ENCODE peak calls at places on chromosomes 3 and 15, in eight cellular contexts. H is right atrium auricular region; U is heart right ventricle; W is tibial artery; B is CD8-positive, alpha-beta memory T cell; V is body of pancreas; Q is CD8-positive, alpha-beta T cell; A is heart left ventricle. D is an unnamed sample. For H3K36me3, the result is how much of the 10 kb centered on the place peaks cover.

GRCh38 chr15:65323071-65323511 is 18.6 kb downstream of the RNU5B-1 start:
- DNase-seq in H (no peak), U (peak), W (no peak), B (no peak), V (peak), Q (no peak), A (peak), D (peak)

GRCh38 chr15:68733666-68734065 is 87.0 kb downstream of the ANP32A start:
- DNase-seq in H (no peak), U (no peak), W (no peak), B (no peak), V (no peak), Q (no peak), A (no peak), D (no peak)

GRCh38 chr15:75129788-75130187 is 71.9 kb upstream of the C15orf39 start:
- DNase-seq in H (no peak), U (no peak), W (no peak), B (no peak), V (no peak), Q (no peak), A (no peak), D (no peak)

GRCh38 chr15:57384816-57385215 is 8.5 kb downstream of the CGNL1 start:
- DNase-seq in H (no peak), U (no peak), W (no peak), B (no peak), V (no peak), Q (no peak), A (no peak), D (no peak)

GRCh38 chr15:77747175-77748077 is 114.7 kb upstream of the LINGO1 start:
- DNase-seq in H (no peak), U (no peak), W (no peak), B (no peak), V (no peak), Q (no peak), A (no peak), D (no peak)

GRCh38 chr15:60573936-60574335 is 95.0 kb upstream of the ICE2 start:
- DNase-seq in H (no peak), U (no peak), W (no peak), B (peak), V (no peak), Q (peak), A (no peak), D (no peak)

GRCh38 chr3:44208086-44208485 is 33.6 kb upstream of the TOPAZ1 start:
- DNase-seq in H (no peak), U (no peak), W (no peak), B (no peak), V (no peak), Q (no peak), A (no peak), D (no peak)

GRCh38 chr3:184186184-184186901 is at the start of gene ABCF3:
- DNase-seq in H (peak), U (peak), W (no peak), B (no peak), V (peak), Q (no peak), A (peak), D (no peak)

GRCh38 chr3:116199063-116199462 is 246.2 kb downstream of the LSAMP start:
- DNase-seq in H (no peak), U (no peak), W (no peak), B (no peak), V (no peak), Q (no peak), A (no peak), D (no peak)

GRCh38 chr15:68816795-68817303 is 3.8 kb downstream of the ANP32A start:
- DNase-seq in H (no peak), U (no peak), W (no peak), B (no peak), V (peak), Q (no peak), A (no peak), D (peak)

GRCh38 chr15:77030042-77030927 is 35.4 kb downstream of the PSTPIP1 start:
- DNase-seq in H (no peak), U (no peak), W (no peak), B (no peak), V (peak), Q (no peak), A (peak), D (no peak)

GRCh38 chr15:66027268-66027806 is 158.0 kb downstream of the RAB11A start:
- DNase-seq in H (no peak), U (no peak), W (no peak), B (no peak), V (no peak), Q (no peak), A (no peak), D (no peak)

GRCh38 chr3:31539275-31539674 is 6.5 kb downstream of the STT3B start:
- DNase-seq in H (no peak), U (no peak), W (no peak), B (no peak), V (no peak), Q (no peak), A (no peak), D (no peak)
- H3K36me3 ChIP-seq in H (under half), U (under half), W (under half), B (under half), V (under half), Q (under half), A (under half), D (under half)

DNA sequence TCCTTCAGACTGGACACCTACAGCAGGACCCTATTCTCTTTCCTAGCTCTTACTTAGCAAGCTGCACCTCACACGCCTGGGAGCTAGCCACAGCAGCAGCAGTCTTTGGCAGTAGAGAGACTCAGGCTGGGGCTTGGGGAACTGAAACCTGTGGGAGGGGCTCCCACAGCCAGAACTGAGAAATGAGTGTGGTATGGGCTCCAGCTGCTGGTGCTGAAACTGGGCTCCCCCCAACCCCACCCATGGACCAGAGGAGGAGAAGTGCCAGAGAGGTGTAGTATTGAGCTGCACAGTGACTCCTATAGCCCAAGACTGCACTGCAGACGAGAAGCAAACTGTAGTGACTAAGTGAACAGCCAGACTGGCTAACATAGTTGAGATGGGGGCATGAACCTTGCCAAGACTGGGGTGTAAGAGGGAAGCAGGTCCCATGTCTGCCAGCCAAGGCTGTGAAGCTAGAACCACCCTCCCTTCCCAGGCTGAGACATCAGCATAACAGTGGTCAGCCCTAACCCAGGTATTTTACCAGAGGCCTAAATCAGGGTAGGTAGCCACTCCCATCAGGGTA is 62.5 kb downstream of the MYO5A start:
- DNase-seq in H (no peak), U (peak), W (peak), B (no peak), V (peak), Q (no peak), A (peak), D (peak)
- H3K4me3 ChIP-seq in H (no peak), U (no peak), W (no peak), B (no peak), V (no peak), Q (no peak), A (no peak), D (no peak)

DNA sequence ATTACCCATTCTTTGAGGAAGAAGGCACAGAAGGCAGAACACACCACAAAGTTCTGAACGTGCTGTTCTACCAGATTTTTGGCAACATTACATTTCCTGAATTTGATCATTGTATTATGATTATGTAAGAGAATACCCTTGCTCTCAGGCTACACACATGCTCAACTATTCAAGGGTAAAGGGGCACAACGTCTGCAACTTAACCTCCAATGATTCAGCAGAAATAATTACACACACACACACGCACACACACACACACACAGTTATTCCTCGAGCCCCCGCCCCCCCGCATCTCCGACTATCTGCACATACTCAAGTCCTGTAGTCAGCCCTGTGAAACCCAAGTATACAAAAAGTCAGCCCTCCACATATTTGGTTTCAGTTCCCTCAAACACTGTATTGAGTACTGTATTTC is 26.8 kb downstream of the RPN1 start:
- DNase-seq in H (no peak), U (no peak), W (peak), B (no peak), V (peak), Q (no peak), A (no peak), D (no peak)
- H3K36me3 ChIP-seq in H (half or more), U (under half), W (half or more), B (half or more), V (under half), Q (half or more), A (half or more), D (half or more)

DNA sequence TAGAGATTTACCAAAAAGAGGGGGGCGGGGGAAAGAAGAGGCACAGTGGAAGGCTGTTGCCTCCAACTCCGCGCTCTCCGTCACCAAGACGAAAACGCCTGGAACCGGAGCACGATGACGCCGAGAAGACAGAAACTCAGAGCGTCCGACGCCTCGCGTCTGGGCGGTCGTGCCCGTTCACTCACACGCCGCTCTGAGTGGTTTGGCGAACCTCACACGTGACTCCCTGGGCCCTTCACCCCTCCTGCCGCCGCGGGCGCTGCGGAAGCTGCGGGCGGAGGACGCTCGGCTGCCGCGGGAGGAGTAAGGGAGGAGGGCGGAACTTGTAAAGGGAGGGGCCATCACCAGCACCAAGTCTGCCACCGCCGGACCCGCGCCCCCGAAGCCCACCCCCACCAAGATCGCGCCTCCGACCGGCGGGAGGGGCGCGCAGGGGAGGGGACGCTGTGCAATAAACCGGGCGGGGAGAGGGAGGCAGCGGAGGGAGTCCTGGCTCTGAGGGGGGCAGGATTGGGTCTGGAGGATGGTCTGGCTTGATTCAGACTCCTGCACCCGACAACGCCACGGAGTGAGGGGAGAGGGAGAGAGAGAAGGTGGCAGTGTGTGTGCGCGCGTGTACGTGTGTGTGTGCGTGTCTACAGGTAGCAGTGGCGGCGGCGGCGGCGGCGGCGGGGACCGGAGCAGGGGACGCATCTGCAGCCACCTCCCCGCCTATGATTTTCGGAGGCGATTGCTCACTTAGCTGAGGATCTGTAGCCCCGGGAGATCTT is 1.9 kb upstream of the NLGN1 start:
- DNase-seq in H (peak), U (peak), W (peak), B (no peak), V (peak), Q (peak), A (peak), D (peak)
- H3K4me3 ChIP-seq in H (peak), U (peak), W (peak), B (no peak), V (peak), Q (peak), A (peak), D (peak)

GRCh38 chr3:13617097-13617738 is 68.3 kb downstream of the FBLN2 start:
- DNase-seq in H (no peak), U (no peak), W (no peak), B (no peak), V (no peak), Q (no peak), A (no peak), D (no peak)
- H3K36me3 ChIP-seq in H (under half), U (under half), W (under half), B (under half), V (under half), Q (under half), A (under half), D (under half)

DNA sequence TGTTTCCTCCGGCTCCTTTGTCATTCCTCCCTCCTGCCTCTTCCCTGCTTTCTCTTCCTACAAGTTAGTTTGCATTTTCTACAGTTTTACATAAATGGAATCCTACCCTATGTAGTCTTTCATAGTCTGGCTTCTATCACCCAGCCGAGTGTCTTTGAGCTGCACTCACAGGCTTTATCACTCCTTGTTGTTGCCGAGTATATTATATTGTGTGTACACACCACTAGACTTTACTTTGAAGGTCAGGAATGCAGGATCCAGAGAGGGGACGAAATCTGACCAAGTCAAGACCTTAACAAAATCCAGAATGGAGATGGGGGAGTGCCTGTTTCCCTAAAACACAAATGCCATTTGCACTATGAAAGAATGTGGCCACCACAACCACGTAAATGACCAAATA is 65.9 kb downstream of the ARHGAP31 start:
- DNase-seq in H (no peak), U (no peak), W (no peak), B (no peak), V (no peak), Q (no peak), A (no peak), D (no peak)
- H3K4me3 ChIP-seq in H (no peak), U (no peak), W (no peak), B (no peak), V (no peak), Q (no peak), A (no peak), D (no peak)

GRCh38 chr3:47342812-47343211 is 38.0 kb upstream of the PTPN23 start:
- DNase-seq in H (no peak), U (no peak), W (no peak), B (no peak), V (no peak), Q (no peak), A (no peak), D (no peak)

GRCh38 chr3:47343471-47343971 is 37.3 kb upstream of the PTPN23 start:
- DNase-seq in H (no peak), U (no peak), W (no peak), B (no peak), V (no peak), Q (no peak), A (no peak), D (no peak)

GRCh38 chr3:47340866-47341265 is 40.0 kb upstream of the PTPN23 start:
- DNase-seq in H (no peak), U (no peak), W (no peak), B (no peak), V (no peak), Q (no peak), A (no peak), D (no peak)

GRCh38 chr3:47339951-47340350 is 40.9 kb upstream of the PTPN23 start:
- DNase-seq in H (no peak), U (no peak), W (no peak), B (no peak), V (no peak), Q (no peak), A (no peak), D (no peak)

GRCh38 chr3:47342156-47342555 is 38.7 kb upstream of the PTPN23 start:
- DNase-seq in H (no peak), U (no peak), W (no peak), B (no peak), V (no peak), Q (no peak), A (no peak), D (no peak)
- H3K36me3 ChIP-seq in H (half or more), U (under half), W (half or more), B (under half), V (under half), Q (under half), A (half or more), D (half or more)

GRCh38 chr15:27036210-27036609 is 65.2 kb downstream of the GABRG3 start:
- DNase-seq in H (peak), U (no peak), W (no peak), B (no peak), V (no peak), Q (no peak), A (no peak), D (no peak)
- H3K4me3 ChIP-seq in H (no peak), U (no peak), W (no peak), B (no peak), V (no peak), Q (no peak), A (no peak), D (no peak)

DNA sequence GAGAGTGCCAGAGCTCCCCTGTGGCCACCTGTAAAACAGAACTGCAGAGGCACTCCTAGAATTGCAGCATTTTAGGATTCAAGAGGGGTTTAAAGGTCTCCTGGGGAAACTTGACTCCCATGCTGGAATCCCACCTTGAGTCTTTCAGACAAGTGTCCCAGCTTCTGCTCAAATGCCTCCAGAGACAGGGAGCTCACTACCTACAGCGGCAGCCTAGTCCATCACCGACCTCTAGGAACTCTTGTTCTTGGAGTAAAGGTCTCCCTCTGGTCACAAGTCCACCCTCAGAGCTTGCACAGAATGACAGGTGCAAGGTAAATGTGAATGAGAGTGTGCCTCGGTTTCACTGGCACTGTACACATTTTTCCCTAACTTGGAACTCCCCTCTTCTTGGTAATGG is 72.0 kb downstream of the NUP210 start:
- DNase-seq in H (no peak), U (no peak), W (no peak), B (no peak), V (no peak), Q (no peak), A (no peak), D (no peak)
- H3K36me3 ChIP-seq in H (under half), U (under half), W (under half), B (under half), V (under half), Q (under half), A (under half), D (under half)